ENCODE peak calls at places on chromosomes 11 and 22, in ten cellular contexts. F, H, Z, O, V, G, E, L, Y and X are unnamed samples.

GRCh38 chr11:33399421-33399820 is 142.2 kb downstream of the HIPK3 start:
- DNase-seq in O (no peak), F (no peak), Z (no peak), Y (no peak), V (no peak), E (no peak), L (no peak), G (no peak), H (no peak), X (no peak)

GRCh38 chr11:85809881-85810280 is 1.1 kb downstream of the SYTL2 start:
- DNase-seq in G (no peak), L (peak), E (no peak), O (no peak), Y (no peak), H (no peak), F (no peak), V (no peak), Z (no peak), X (peak)

GRCh38 chr22:27791494-27792241 is 9.9 kb downstream of the MN1 start:
- DNase-seq in G (no peak), H (no peak), F (no peak), Y (no peak), L (no peak), Z (no peak), O (no peak), V (no peak), E (no peak), X (no peak)

GRCh38 chr11:67628710-67629385 is 889 bp downstream of the NUDT8 start:
- DNase-seq in Y (no peak), G (peak), L (no peak), H (no peak), E (no peak), F (no peak), O (no peak), Z (no peak), V (no peak), X (no peak)

GRCh38 chr11:134691985-134692384 is 279.9 kb upstream of the B3GAT1 start:
- DNase-seq in F (no peak), E (no peak), H (no peak), Z (no peak), G (no peak), Y (no peak), O (peak), L (no peak), V (peak), X (no peak)

GRCh38 chr22:44024288-44024908 is at the start of gene PARVB:
- DNase-seq in H (no peak), G (no peak), E (no peak), O (no peak), V (no peak), Z (no peak), L (peak), Y (no peak), F (no peak), X (peak)

GRCh38 chr22:50076646-50077624 is 8.3 kb downstream of the MLC1 start:
- DNase-seq in E (no peak), Y (no peak), Z (no peak), V (no peak), O (no peak), G (peak), H (no peak), L (no peak), F (no peak), X (no peak)

GRCh38 chr11:113644605-113645004 is 61.5 kb downstream of the TMPRSS5 start:
- DNase-seq in Z (no peak), G (no peak), Y (no peak), O (no peak), L (peak), F (no peak), H (no peak), E (no peak), V (no peak), X (no peak)

GRCh38 chr11:9759519-9760179 is 95.8 kb downstream of the SWAP70 start:
- DNase-seq in H (peak), L (peak), F (peak), E (no peak), V (peak), G (peak), Y (peak), Z (peak), O (peak), X (peak)

GRCh38 chr11:44749160-44749559 is 22.4 kb downstream of the TSPAN18 start:
- DNase-seq in G (no peak), F (no peak), Y (no peak), V (no peak), Z (no peak), O (no peak), E (no peak), L (no peak), H (no peak), X (no peak)

GRCh38 chr11:33291004-33291777 is 34.0 kb downstream of the HIPK3 start:
- DNase-seq in V (peak), O (no peak), F (no peak), H (no peak), E (no peak), Y (no peak), Z (no peak), L (no peak), G (no peak), X (no peak)

GRCh38 chr22:42928969-42929837 is 72.1 kb upstream of the ARFGAP3 start:
- DNase-seq in E (no peak), L (no peak), O (no peak), V (no peak), H (no peak), G (peak), F (no peak), Y (no peak), Z (no peak), X (no peak)

GRCh38 chr11:77449060-77449521 is 24.8 kb downstream of the PAK1 start:
- DNase-seq in G (peak), O (no peak), L (no peak), E (no peak), H (no peak), F (no peak), Z (no peak), V (no peak), Y (no peak), X (no peak)

GRCh38 chr11:67396587-67397398 is 4.9 kb downstream of the PPP1CA start:
- DNase-seq in V (no peak), H (no peak), F (peak), G (no peak), Z (no peak), Y (no peak), E (no peak), L (no peak), O (no peak), X (no peak)

GRCh38 chr11:113992459-113993105 is 17.7 kb downstream of the HTR3A start:
- DNase-seq in V (no peak), G (no peak), O (no peak), L (peak), H (no peak), Z (no peak), E (peak), F (peak), Y (no peak), X (peak)

GRCh38 chr11:114019046-114019445 is 40.5 kb upstream of the ZBTB16 start:
- DNase-seq in E (no peak), G (no peak), Z (no peak), F (peak), H (no peak), O (no peak), L (no peak), Y (no peak), V (no peak), X (no peak)

GRCh38 chr22:35454416-35455054 is 54.6 kb downstream of the MCM5 start:
- DNase-seq in O (no peak), L (peak), Y (no peak), Z (no peak), V (no peak), F (no peak), G (no peak), H (no peak), E (no peak), X (no peak)

GRCh38 chr22:37768273-37768672 is 39.5 kb upstream of the GCAT start:
- DNase-seq in O (no peak), Y (no peak), Z (no peak), F (no peak), H (no peak), E (no peak), G (no peak), V (no peak), L (no peak), X (no peak)

GRCh38 chr11:122659676-122660571 is 4.4 kb downstream of the UBASH3B start:
- DNase-seq in H (no peak), V (no peak), E (no peak), O (no peak), L (no peak), Y (no peak), F (no peak), Z (no peak), G (no peak), X (peak)

GRCh38 chr11:112507281-112507680 is 246.6 kb upstream of the PLET1 start:
- DNase-seq in V (no peak), E (no peak), Y (no peak), Z (no peak), F (no peak), G (no peak), O (no peak), H (no peak), L (no peak), X (no peak)

GRCh38 chr11:63369971-63370588 is 495 bp downstream of the SLC22A9 start:
- DNase-seq in F (no peak), V (no peak), G (no peak), Y (no peak), L (no peak), H (no peak), E (no peak), Z (no peak), O (no peak), X (no peak)

GRCh38 chr11:125976156-125976555 is 30.3 kb downstream of the VSIG10L2 start:
- DNase-seq in G (no peak), H (no peak), L (no peak), O (no peak), Y (no peak), E (no peak), V (no peak), F (no peak), Z (no peak), X (no peak)